ENCODE peak calls at places on chromosomes 16 and 17, in ten cellular contexts. Q, G, C, O, R, W, E, D, X and T are unnamed samples.

GRCh38 chr16:46887524-46887854 is 3.3 kb downstream of the GPT2 start:
- DNase-seq in W (no peak), E (no peak), D (no peak), G (no peak), Q (no peak), X (no peak), R (no peak), O (no peak), C (no peak), T (no peak)

GRCh38 chr17:83084214-83084613 is 4.8 kb downstream of the METRNL start:
- DNase-seq in O (no peak), R (no peak), X (no peak), Q (no peak), W (no peak), G (no peak), C (no peak), E (no peak), D (no peak), T (no peak)

GRCh38 chr17:73865825-73866224 is 221.6 kb upstream of the SDK2 start:
- DNase-seq in W (no peak), D (no peak), Q (no peak), X (no peak), R (no peak), E (no peak), G (no peak), C (no peak), O (no peak), T (no peak)

GRCh38 chr16:8986818-8987191 is 23.1 kb upstream of the USP7 start:
- DNase-seq in C (no peak), E (no peak), R (no peak), W (no peak), G (no peak), X (no peak), Q (no peak), D (no peak), O (no peak), T (no peak)

GRCh38 chr16:1345087-1345486 is 6.6 kb downstream of the TSR3 start:
- DNase-seq in X (no peak), O (no peak), D (no peak), R (no peak), C (no peak), Q (no peak), E (no peak), G (no peak), W (no peak), T (no peak)

GRCh38 chr17:42179911-42180410 is 981 bp downstream of the KCNH4 start:
- DNase-seq in D (peak; percentile 41), X (no peak), R (peak; percentile 64), C (no peak), E (no peak), W (no peak), Q (peak; percentile 53), O (no peak), G (peak; percentile 52), T (peak; percentile 44)

GRCh38 chr17:44438634-44439033 is 49.2 kb upstream of the ITGA2B start:
- DNase-seq in C (no peak), R (no peak), E (no peak), X (no peak), O (no peak), D (no peak), Q (no peak), G (no peak), W (no peak), T (no peak)

GRCh38 chr16:4847774-4848587 is 700 bp downstream of the UBN1 start:
- DNase-seq in W (no peak), E (peak; percentile 67), R (peak; percentile 60), Q (peak; percentile 20), O (no peak), C (no peak), G (peak; percentile 82), X (peak; percentile 9), D (peak; percentile 70), T (peak; percentile 74)

GRCh38 chr16:85104821-85105391 is 7.4 kb downstream of the CIBAR2 start:
- DNase-seq in Q (no peak), E (no peak), W (no peak), G (no peak), O (no peak), X (peak; percentile 12), R (no peak), D (peak; percentile 38), C (no peak), T (no peak)

GRCh38 chr16:57998992-57999365 is 1.5 kb downstream of the ZNF319 start:
- DNase-seq in E (no peak), D (no peak), W (no peak), R (no peak), G (no peak), Q (no peak), C (no peak), X (no peak), O (no peak), T (no peak)

GRCh38 chr17:3885970-3886369 is 6.9 kb downstream of the CAMKK1 start:
- DNase-seq in D (no peak), C (no peak), O (no peak), R (no peak), E (no peak), G (no peak), X (no peak), W (no peak), Q (no peak), T (no peak)

GRCh38 chr17:245611-246010 is 64.2 kb upstream of the DOC2B start:
- DNase-seq in E (peak; percentile 14), O (no peak), D (no peak), R (no peak), X (no peak), G (no peak), W (no peak), Q (no peak), C (no peak), T (peak; percentile 13)

GRCh38 chr16:51222016-51222415 is 70.9 kb upstream of the SALL1 start:
- DNase-seq in G (no peak), W (no peak), Q (no peak), C (no peak), D (no peak), R (no peak), E (no peak), X (no peak), O (no peak), T (no peak)

GRCh38 chr17:42277342-42277712 is 1.1 kb upstream of the STAT5B start:
- DNase-seq in O (no peak), D (no peak), E (no peak), X (no peak), Q (no peak), G (no peak), R (peak; percentile 25), W (no peak), C (no peak), T (no peak)

GRCh38 chr17:27578718-27579085 is 52.3 kb upstream of the LGALS9 start:
- DNase-seq in D (no peak), W (no peak), O (no peak), Q (no peak), R (no peak), E (no peak), C (no peak), G (peak; percentile 61), X (no peak), T (no peak)

GRCh38 chr17:77620282-77620681 is 338.2 kb upstream of the TNRC6C start:
- DNase-seq in E (no peak), R (no peak), C (no peak), O (no peak), W (no peak), D (no peak), X (no peak), G (no peak), Q (no peak), T (no peak)

GRCh38 chr17:77516902-77517301 is 376.1 kb downstream of the SEC14L1 start:
- DNase-seq in W (no peak), E (no peak), Q (no peak), X (no peak), R (no peak), G (no peak), C (no peak), D (no peak), O (no peak), T (no peak)

GRCh38 chr16:2843526-2843925 is 13.4 kb downstream of the ZG16B start:
- DNase-seq in C (no peak), O (no peak), D (no peak), Q (no peak), X (no peak), W (no peak), E (no peak), R (no peak), G (no peak), T (no peak)